ENCODE peak calls at places on chromosomes 12 and 14, in five cellular contexts. J, V, I, U and H are unnamed samples.

GRCh38 chr14:55699131-55700057 is 119.4 kb downstream of the KTN1 start:
- DNase-seq in J (no peak), V (peak), I (peak), U (no peak), H (no peak)

GRCh38 chr12:127664901-127665300 is 602.1 kb upstream of the TMEM132C start:
- DNase-seq in J (no peak), V (no peak), I (peak), U (no peak), H (no peak)

GRCh38 chr14:40838601-40839000 is 768.1 kb upstream of the LRFN5 start:
- DNase-seq in J (no peak), V (no peak), I (no peak), U (no peak), H (no peak)

GRCh38 chr12:124927325-124928094 is 13.1 kb upstream of the UBC start:
- DNase-seq in J (peak), V (peak), I (peak), U (peak), H (peak)

GRCh38 chr12:101009274-101009673 is 200.8 kb downstream of the SLC5A8 start:
- DNase-seq in J (no peak), V (no peak), I (no peak), U (no peak), H (no peak)

GRCh38 chr12:12331244-12331771 is 18.7 kb downstream of the MANSC1 start:
- DNase-seq in J (no peak), V (no peak), I (no peak), U (peak), H (peak)

GRCh38 chr12:84480803-84481202 is 431.8 kb downstream of the SLC6A15 start:
- DNase-seq in J (no peak), V (no peak), I (no peak), U (no peak), H (no peak)

GRCh38 chr14:98803196-98803595 is 468.8 kb downstream of the BCL11B start:
- DNase-seq in J (no peak), V (no peak), I (no peak), U (no peak), H (no peak)

GRCh38 chr12:122961551-122962329 is 4.5 kb downstream of the ABCB9 start:
- DNase-seq in J (no peak), V (no peak), I (no peak), U (no peak), H (no peak)

GRCh38 chr14:22602853-22603252 is 4.8 kb downstream of the ABHD4 start:
- DNase-seq in J (no peak), V (peak), I (peak), U (no peak), H (no peak)

GRCh38 chr14:94562941-94563883 is 2.0 kb downstream of the SERPINA4 start:
- DNase-seq in J (no peak), V (no peak), I (no peak), U (no peak), H (no peak)

GRCh38 chr14:37150414-37150813 is 22.0 kb downstream of the SLC25A21 start:
- DNase-seq in J (peak), V (peak), I (peak), U (no peak), H (no peak)

GRCh38 chr12:25377475-25378179 is 126.9 kb upstream of the KRAS start:
- DNase-seq in J (no peak), V (no peak), I (peak), U (no peak), H (no peak)

GRCh38 chr12:124786065-124786964 is 77.3 kb downstream of the SCARB1 start:
- DNase-seq in J (peak), V (no peak), I (peak), U (peak), H (peak)

GRCh38 chr12:77845831-77846230 is 15.1 kb downstream of the NAV3 start:
- DNase-seq in J (no peak), V (no peak), I (peak), U (no peak), H (no peak)

GRCh38 chr12:68138480-68138879 is 21.1 kb downstream of the IFNG start:
- DNase-seq in J (no peak), V (no peak), I (no peak), U (no peak), H (no peak)

GRCh38 chr14:100159107-100159864 is at the start of gene DEGS2:
- DNase-seq in J (peak), V (peak), I (no peak), U (peak), H (peak)

GRCh38 chr12:65952737-65953209 is 128.5 kb downstream of the HMGA2 start:
- DNase-seq in J (no peak), V (peak), I (peak), U (no peak), H (no peak)

GRCh38 chr14:79831198-79831890 is 380.0 kb downstream of the DIO2 start:
- DNase-seq in J (no peak), V (no peak), I (peak), U (no peak), H (no peak)

GRCh38 chr14:55807059-55807499 is 227.1 kb downstream of the KTN1 start:
- DNase-seq in J (peak), V (no peak), I (peak), U (no peak), H (no peak)

GRCh38 chr14:51657762-51658161 is 6.1 kb downstream of the FRMD6 start:
- DNase-seq in J (no peak), V (no peak), I (peak), U (no peak), H (no peak)

GRCh38 chr12:132429932-132430643 is 59.9 kb upstream of the FBRSL1 start:
- DNase-seq in J (no peak), V (peak), I (no peak), U (peak), H (peak)

GRCh38 chr12:9869307-9870161 is at the start of gene CLEC2B:
- DNase-seq in J (no peak), V (no peak), I (peak), U (no peak), H (no peak)

GRCh38 chr14:77105118-77105517 is 7.1 kb downstream of the CIPC start:
- DNase-seq in J (no peak), V (no peak), I (no peak), U (no peak), H (no peak)

GRCh38 chr14:64244279-64244678 is 49.9 kb downstream of the ESR2 start:
- DNase-seq in J (no peak), V (no peak), I (no peak), U (no peak), H (no peak)

GRCh38 chr14:81415781-81416180 is 15.7 kb upstream of the STON2 start:
- DNase-seq in J (no peak), V (no peak), I (no peak), U (no peak), H (no peak)

GRCh38 chr12:122028165-122028591 is 6.5 kb downstream of the BCL7A start:
- DNase-seq in J (no peak), V (no peak), I (no peak), U (no peak), H (no peak)

GRCh38 chr12:7197846-7198245 is 8.4 kb downstream of the PEX5 start:
- DNase-seq in J (no peak), V (no peak), I (no peak), U (no peak), H (no peak)

GRCh38 chr14:97408937-97409860 is 612.0 kb downstream of the VRK1 start:
- DNase-seq in J (no peak), V (no peak), I (no peak), U (no peak), H (no peak)

GRCh38 chr12:509494-509893 is 49.8 kb downstream of the B4GALNT3 start:
- DNase-seq in J (no peak), V (no peak), I (peak), U (no peak), H (no peak)

GRCh38 chr12:93524386-93525133 is 47.9 kb upstream of the SOCS2 start:
- DNase-seq in J (no peak), V (no peak), I (no peak), U (no peak), H (no peak)

GRCh38 chr12:103441437-103442186 is 54.2 kb downstream of the C12orf42 start:
- DNase-seq in J (no peak), V (no peak), I (no peak), U (no peak), H (no peak)

GRCh38 chr12:103333676-103334075 is 162.1 kb downstream of the C12orf42 start:
- DNase-seq in J (no peak), V (no peak), I (no peak), U (no peak), H (no peak)

GRCh38 chr14:77204907-77205306 is 23.3 kb downstream of the TMEM63C start:
- DNase-seq in J (no peak), V (no peak), I (no peak), U (no peak), H (no peak)

GRCh38 chr12:13472690-13473089 is 276.2 kb downstream of the EMP1 start:
- DNase-seq in J (no peak), V (no peak), I (peak), U (no peak), H (no peak)

GRCh38 chr12:131095826-131096680 is 142.3 kb downstream of the ADGRD1 start:
- DNase-seq in J (no peak), V (no peak), I (no peak), U (no peak), H (peak)
- TF ChIP-seq USF2 in J (no peak), V (no peak), I (no peak), U (no peak), H (no peak)

GRCh38 chr12:113464852-113465719 is 6.6 kb downstream of the LHX5 start:
- DNase-seq in J (peak), V (no peak), I (no peak), U (peak), H (no peak)

GRCh38 chr12:113463746-113464743 is 7.6 kb downstream of the LHX5 start:
- DNase-seq in J (peak), V (no peak), I (no peak), U (peak), H (peak)

GRCh38 chr12:113461666-113462065 is 10.0 kb downstream of the LHX5 start:
- DNase-seq in J (peak), V (peak), I (no peak), U (no peak), H (no peak)

GRCh38 chr12:113462117-113462774 is 9.4 kb downstream of the LHX5 start:
- DNase-seq in J (peak), V (peak), I (peak), U (peak), H (peak)

GRCh38 chr12:113462880-113463745 is 8.6 kb downstream of the LHX5 start:
- DNase-seq in J (peak), V (no peak), I (no peak), U (peak), H (peak)
- TF ChIP-seq USF2 in J (no peak), V (no peak), I (no peak), U (no peak), H (no peak)

DNA sequence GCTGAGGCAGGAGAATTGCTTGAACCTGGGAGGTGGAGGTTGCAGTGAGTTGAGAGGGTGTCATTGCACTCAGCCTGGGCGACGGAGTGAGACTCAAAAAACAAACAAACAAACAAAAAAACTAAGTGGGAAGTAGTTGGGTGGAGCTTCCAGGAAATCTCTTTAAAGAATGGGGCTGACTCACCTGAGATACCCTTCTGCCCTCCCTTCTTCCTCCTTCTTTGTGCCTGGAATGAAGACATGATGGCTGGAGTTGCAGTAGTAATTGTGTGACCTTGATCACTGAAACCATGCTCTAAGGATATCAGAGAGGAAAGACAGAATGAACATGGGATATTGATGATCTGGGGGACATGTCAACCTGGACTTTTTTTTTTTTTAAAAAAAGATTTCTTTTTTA is 87.6 kb upstream of the MED13L start:
- DNase-seq in J (no peak), V (no peak), I (no peak), U (no peak), H (no peak)
- TF ChIP-seq USF2 in J (no peak), V (no peak), I (no peak), U (no peak), H (no peak)

DNA sequence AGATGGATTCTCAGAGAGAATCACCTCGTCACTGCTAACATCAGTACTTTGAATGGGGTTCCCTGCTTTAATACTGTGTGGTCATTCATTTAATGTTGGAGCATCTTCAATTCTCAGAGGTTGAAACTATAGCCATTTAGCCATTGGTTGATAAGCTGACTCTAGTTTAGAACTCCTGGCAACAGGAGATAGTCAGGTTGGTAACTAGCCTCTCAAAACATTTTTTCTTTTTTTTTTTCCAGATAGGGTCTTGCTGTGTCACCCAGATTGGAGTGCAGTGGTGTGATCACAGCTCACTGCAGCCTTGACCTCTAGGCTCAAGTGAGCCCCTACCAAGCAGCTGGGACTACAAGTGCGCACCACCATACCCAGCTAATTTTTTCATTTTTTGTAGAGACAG is 3.5 kb upstream of the NCKAP5L start:
- DNase-seq in J (no peak), V (no peak), I (no peak), U (no peak), H (no peak)
- TF ChIP-seq USF2 in J (no peak), V (no peak), I (no peak), U (no peak), H (no peak)

GRCh38 chr14:101558739-101559240 is 2.5 kb upstream of the DIO3 start:
- DNase-seq in J (peak), V (no peak), I (no peak), U (no peak), H (no peak)

GRCh38 chr14:101560534-101561113 is 671 bp upstream of the DIO3 start:
- DNase-seq in J (no peak), V (no peak), I (no peak), U (no peak), H (no peak)

GRCh38 chr14:101559250-101559623 is 2.1 kb upstream of the DIO3 start:
- DNase-seq in J (peak), V (no peak), I (no peak), U (no peak), H (no peak)

GRCh38 chr14:101561145-101561896 is at the start of gene DIO3:
- DNase-seq in J (peak), V (no peak), I (no peak), U (peak), H (peak)

DNA sequence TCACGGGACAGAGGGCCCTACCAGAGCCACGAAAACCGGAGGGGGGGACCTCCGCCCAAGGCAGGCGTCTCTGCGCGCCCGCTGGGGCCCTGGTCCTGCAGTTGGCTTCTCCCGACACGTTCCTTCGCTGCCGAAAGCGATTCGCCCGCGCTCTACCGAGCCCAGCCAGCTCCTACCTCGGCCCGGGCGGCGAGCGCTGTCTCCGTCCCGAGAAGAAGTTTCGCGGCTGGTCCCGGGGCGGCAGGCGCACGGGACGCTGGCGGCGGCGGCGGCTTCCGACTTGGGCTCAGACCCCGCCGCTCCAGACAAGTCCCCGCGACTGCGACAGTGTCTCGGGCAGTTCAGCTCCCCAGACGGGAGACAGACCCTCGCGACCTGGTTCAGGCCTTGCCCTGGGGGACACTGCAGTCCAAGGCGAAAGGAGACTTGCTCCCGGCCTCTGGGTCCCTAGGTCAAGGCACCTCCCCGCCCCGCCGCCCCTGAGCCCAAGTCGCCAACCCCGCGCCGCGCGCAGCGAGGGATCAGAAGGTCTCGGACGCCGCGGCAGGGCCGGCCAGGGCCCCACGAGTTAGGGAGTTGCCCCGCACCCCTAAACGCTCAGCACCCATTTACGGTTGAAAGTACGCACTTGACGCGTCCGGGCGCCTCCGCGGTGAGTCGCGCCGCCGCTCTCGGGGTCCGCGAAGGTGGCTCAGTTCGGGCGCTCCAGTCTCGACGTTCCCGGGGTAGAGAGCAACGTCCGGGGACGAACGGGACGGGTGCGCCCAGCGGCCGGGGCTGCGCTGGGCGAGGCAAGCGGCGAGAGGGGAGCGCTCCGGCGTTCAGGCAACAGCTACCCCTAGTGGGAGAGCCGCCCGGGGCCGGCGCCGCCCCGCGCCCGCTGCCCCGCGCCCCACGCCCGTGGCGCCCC is 1.4 kb upstream of the DIO3 start:
- DNase-seq in J (peak), V (no peak), I (peak), U (peak), H (peak)
- TF ChIP-seq USF2 in J (no peak), V (no peak), I (no peak), U (no peak), H (no peak)

DNA sequence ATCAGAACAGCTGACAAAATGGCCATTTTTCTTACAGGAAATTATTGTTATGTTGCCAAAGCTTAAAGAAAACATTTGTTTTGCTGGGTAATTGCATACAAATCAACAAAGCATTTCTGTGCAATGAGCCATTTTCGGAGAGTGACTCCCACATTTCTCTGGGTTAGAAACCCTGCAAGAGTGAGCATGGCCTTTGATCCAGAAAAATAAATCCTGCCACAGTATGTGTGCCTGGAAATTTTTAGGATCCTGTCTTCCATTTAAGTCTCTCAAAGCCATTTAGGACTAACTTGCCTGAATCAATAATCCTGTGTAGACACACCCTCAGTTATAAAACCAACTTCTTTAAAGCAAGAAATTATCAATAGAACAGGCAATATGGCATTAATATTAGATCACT is 617 bp downstream of the SLCO1A2 start:
- DNase-seq in J (no peak), V (no peak), I (no peak), U (no peak), H (no peak)
- TF ChIP-seq USF2 in J (no peak), V (no peak), I (no peak), U (no peak), H (no peak)